ENCODE peak calls at places on chromosomes 7 and 10, in nine cellular contexts. T, W, H, Y, D, J, G, K and O are unnamed samples.

GRCh38 chr7:70553364-70553763 is 578.6 kb upstream of the GALNT17 start:
- DNase-seq in T (no peak), W (no peak), H (no peak), Y (no peak), D (no peak), J (no peak), G (no peak), K (no peak), O (no peak)

GRCh38 chr10:116324951-116325635 is 845 bp downstream of the CCDC172 start:
- DNase-seq in T (no peak), W (no peak), H (no peak), Y (no peak), D (no peak), J (no peak), G (no peak), K (no peak), O (no peak)

GRCh38 chr10:48695636-48696534 is 11.2 kb downstream of the WDFY4 start:
- DNase-seq in T (no peak), W (no peak), H (no peak), Y (no peak), D (no peak), J (no peak), G (no peak), K (no peak), O (no peak)

GRCh38 chr7:140295224-140295623 is 103.1 kb downstream of the SLC37A3 start:
- DNase-seq in T (no peak), W (no peak), H (no peak), Y (peak), D (no peak), J (no peak), G (no peak), K (no peak), O (no peak)

GRCh38 chr10:32437334-32437733 is 8.6 kb upstream of the CCDC7 start:
- DNase-seq in T (no peak), W (no peak), H (no peak), Y (no peak), D (no peak), J (no peak), G (no peak), K (peak), O (no peak)

GRCh38 chr10:27558612-27559020 is 54.5 kb downstream of the RAB18 start:
- DNase-seq in T (peak), W (peak), H (peak), Y (no peak), D (peak), J (no peak), G (peak), K (peak), O (peak)

GRCh38 chr10:92619368-92619767 is 26.4 kb downstream of the KIF11 start:
- DNase-seq in T (no peak), W (peak), H (no peak), Y (no peak), D (no peak), J (no peak), G (no peak), K (no peak), O (no peak)

GRCh38 chr10:21030096-21030495 is 133.0 kb upstream of the NEBL start:
- DNase-seq in T (peak), W (no peak), H (peak), Y (no peak), D (no peak), J (no peak), G (no peak), K (no peak), O (peak)

GRCh38 chr10:132571565-132572544 is 34.3 kb downstream of the INPP5A start:
- DNase-seq in T (peak), W (peak), H (peak), Y (peak), D (peak), J (no peak), G (no peak), K (peak), O (peak)